ENCODE peak calls at places on chromosomes 5 and 9, in four cellular contexts. I is A549, F is testis, U is lung. H is an unnamed sample.

GRCh38 chr9:91778031-91778430 is 172.0 kb downstream of the ROR2 start:
- DNase-seq in F (no peak), I (no peak), U (no peak), H (no peak)

GRCh38 chr5:115470921-115471320 is 73.7 kb downstream of the FEM1C start:
- DNase-seq in U (no peak), F (no peak), I (no peak), H (no peak)

GRCh38 chr5:134864707-134865106 is 9.5 kb upstream of the TXNDC15 start:
- DNase-seq in I (no peak), F (no peak), U (no peak), H (no peak)

GRCh38 chr5:127442085-127442484 is 75.4 kb upstream of the PRRC1 start:
- DNase-seq in F (no peak), I (peak; percentile 13), U (no peak), H (no peak)

GRCh38 chr5:58849151-58849550 is 266.3 kb downstream of the RAB3C start:
- DNase-seq in U (no peak), F (no peak), I (no peak), H (no peak)

GRCh38 chr5:76716456-76717157 is 681 bp downstream of the F2R start:
- DNase-seq in I (peak; percentile 47), U (no peak), F (peak; percentile 61), H (no peak)

GRCh38 chr9:112971415-112971814 is 40.6 kb downstream of the ZNF883 start:
- DNase-seq in U (no peak), F (peak; percentile 34), I (peak; percentile 25), H (no peak)

GRCh38 chr9:30978000-30978399 is 1406.4 kb upstream of the ACO1 start:
- DNase-seq in U (no peak), I (no peak), F (no peak), H (no peak)

GRCh38 chr5:108801776-108802175 is 54.1 kb downstream of the FER start:
- DNase-seq in F (no peak), U (no peak), I (peak; percentile 83), H (peak; percentile 77)

GRCh38 chr5:126531543-126532120 is 63.4 kb downstream of the ALDH7A1 start:
- DNase-seq in F (peak; percentile 45), U (no peak), I (no peak), H (no peak)

GRCh38 chr5:150164640-150165039 is 1.9 kb upstream of the CDX1 start:
- DNase-seq in F (peak; percentile 75), I (no peak), U (no peak), H (no peak)

GRCh38 chr5:56852228-56853000 is 37.1 kb downstream of the MAP3K1 start:
- DNase-seq in U (no peak), I (no peak), F (no peak), H (no peak)

GRCh38 chr5:157390924-157391297 is 69.1 kb upstream of the NIPAL4 start:
- DNase-seq in F (no peak), U (no peak), I (no peak), H (no peak)

GRCh38 chr5:32710859-32711692 is at the start of gene NPR3:
- DNase-seq in F (peak; percentile 30), I (peak; percentile 68), U (no peak), H (no peak)

GRCh38 chr5:51495672-51496071 is 112.4 kb downstream of the ISL1 start:
- DNase-seq in U (no peak), I (no peak), F (no peak), H (no peak)

GRCh38 chr9:106947501-106947900 is 84.5 kb downstream of the ZNF462 start:
- DNase-seq in F (no peak), U (no peak), I (no peak), H (no peak)

GRCh38 chr9:98146101-98146991 is 27.3 kb upstream of the TRIM14 start:
- DNase-seq in U (peak; percentile 93), I (peak; percentile 68), F (no peak), H (no peak)

GRCh38 chr9:6054280-6055099 is 39.1 kb upstream of the RANBP6 start:
- DNase-seq in U (peak; percentile 55), I (peak; percentile 81), F (peak; percentile 87), H (peak; percentile 48)

GRCh38 chr5:122076669-122077450 is 1.2 kb downstream of the LOX start:
- DNase-seq in F (peak; percentile 91), I (peak; percentile 73), U (peak; percentile 80), H (no peak)

GRCh38 chr5:150263801-150264621 is 25.6 kb downstream of the CAMK2A start:
- DNase-seq in F (no peak), U (no peak), I (peak; percentile 77), H (peak; percentile 65)

GRCh38 chr9:88741335-88741734 is 206.4 kb downstream of the NXNL2 start:
- DNase-seq in F (no peak), U (no peak), I (peak; percentile 44), H (no peak)

GRCh38 chr9:125436613-125437443 is 175.2 kb downstream of the GAPVD1 start:
- DNase-seq in F (no peak), U (no peak), I (no peak), H (no peak)

GRCh38 chr5:6572086-6572824 is 60.6 kb downstream of the NSUN2 start:
- DNase-seq in U (peak; percentile 25), F (no peak), I (no peak), H (no peak)

GRCh38 chr5:14008819-14009311 is 64.4 kb upstream of the DNAH5 start:
- DNase-seq in U (peak; percentile 70), F (no peak), I (peak; percentile 82), H (peak; percentile 62)

GRCh38 chr5:128062172-128062746 is 21.3 kb upstream of the SLC12A2 start:
- DNase-seq in F (no peak), U (no peak), I (no peak), H (no peak)

GRCh38 chr9:21096172-21096900 is 18.6 kb upstream of the IFNB1 start:
- DNase-seq in F (no peak), I (no peak), U (no peak), H (peak; percentile 33)

GRCh38 chr9:34085581-34086500 is 37.2 kb upstream of the UBAP2 start:
- DNase-seq in F (peak; percentile 51), I (no peak), U (no peak), H (no peak)

GRCh38 chr9:96232539-96233241 is 69.3 kb downstream of the HSD17B3 start:
- DNase-seq in I (peak; percentile 57), U (no peak), F (peak; percentile 87), H (peak; percentile 18)

GRCh38 chr9:91119147-91119546 is 242.6 kb downstream of the AUH start:
- DNase-seq in F (no peak), U (no peak), I (no peak), H (no peak)

GRCh38 chr5:78534148-78535009 is 114.2 kb downstream of the LHFPL2 start:
- DNase-seq in F (no peak), I (no peak), U (no peak), H (no peak)

GRCh38 chr5:664343-664993 is 28.7 kb downstream of the TPPP start:
- DNase-seq in I (no peak), F (no peak), U (no peak), H (no peak)

GRCh38 chr5:6086871-6087270 is 291.5 kb downstream of the MED10 start:
- DNase-seq in I (no peak), U (no peak), F (no peak), H (no peak)

GRCh38 chr9:124469011-124469832 is 19.0 kb downstream of the ADGRD2 start:
- DNase-seq in I (no peak), U (no peak), F (no peak), H (no peak)

GRCh38 chr9:83027153-83027867 is 35.6 kb downstream of the RASEF start:
- DNase-seq in F (no peak), I (peak; percentile 83), U (no peak), H (no peak)

GRCh38 chr9:87212563-87213154 is 265.4 kb upstream of the GAS1 start:
- DNase-seq in U (no peak), F (no peak), I (no peak), H (no peak)

GRCh38 chr9:126295936-126296600 is 30.6 kb upstream of the MVB12B start:
- DNase-seq in F (peak; percentile 12), U (no peak), I (no peak), H (no peak)

GRCh38 chr9:122103985-122104384 is 10.9 kb upstream of the TTLL11 start:
- DNase-seq in F (no peak), U (no peak), I (no peak), H (no peak)
- H3K27ac ChIP-seq in F (no peak overlapping the region), U (no peak overlapping the region), I (no peak overlapping the region), H (no peak overlapping the region)

DNA sequence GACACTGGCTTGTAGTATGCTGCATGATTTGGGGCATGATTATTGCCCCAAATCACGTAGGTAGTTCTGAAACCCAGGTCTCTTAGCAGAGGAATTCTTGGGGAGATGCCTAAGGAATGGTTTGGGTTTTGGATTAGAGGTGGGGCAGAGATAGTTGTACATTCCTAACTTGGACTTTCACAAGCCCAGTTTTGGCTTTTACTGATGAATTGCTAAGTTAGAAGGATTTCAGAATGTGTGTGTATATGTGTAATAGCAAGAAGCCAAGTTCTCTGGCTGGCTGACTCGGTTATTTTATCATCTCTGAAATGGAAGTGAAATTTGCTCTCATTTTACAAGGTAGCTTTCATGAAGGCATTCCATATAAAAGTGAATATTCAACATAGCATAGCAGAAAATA is 23.8 kb upstream of the ZNF131 start:
- DNase-seq in I (no peak), F (no peak), U (no peak), H (no peak)
- TF ChIP-seq CTCF in I (no peak), F (no peak), U (no peak), H (no peak)

GRCh38 chr5:129096382-129096991 is 1.9 kb downstream of the ISOC1 start:
- DNase-seq in U (no peak), F (no peak), I (peak; percentile 9), H (no peak)

GRCh38 chr5:129097498-129098296 is 3.1 kb downstream of the ISOC1 start:
- DNase-seq in F (no peak), I (no peak), U (no peak), H (no peak)

GRCh38 chr5:129098488-129099183 is 4.1 kb downstream of the ISOC1 start:
- DNase-seq in U (no peak), I (no peak), F (no peak), H (no peak)

GRCh38 chr5:129101794-129102193 is 7.2 kb downstream of the ISOC1 start:
- DNase-seq in F (no peak), U (no peak), I (no peak), H (no peak)

GRCh38 chr5:129099184-129099570 is 4.6 kb downstream of the ISOC1 start:
- DNase-seq in F (no peak), U (no peak), I (no peak), H (no peak)
- H3K4me3 ChIP-seq in F (no peak overlapping the region), U (no peak overlapping the region), I (no peak overlapping the region), H (no peak overlapping the region)

GRCh38 chr9:131153585-131153984 is 28.2 kb downstream of the NUP214 start:
- DNase-seq in F (no peak), I (no peak), U (no peak), H (no peak)

GRCh38 chr9:131146186-131146585 is 20.8 kb downstream of the NUP214 start:
- DNase-seq in F (no peak), U (no peak), I (no peak), H (no peak)

GRCh38 chr9:131148966-131149677 is 23.7 kb downstream of the NUP214 start:
- DNase-seq in U (no peak), F (no peak), I (no peak), H (no peak)

GRCh38 chr9:131145245-131145644 is 19.9 kb downstream of the NUP214 start:
- DNase-seq in I (no peak), U (no peak), F (no peak), H (no peak)

GRCh38 chr9:131149678-131150033 is 24.3 kb downstream of the NUP214 start:
- DNase-seq in F (no peak), I (no peak), U (no peak), H (no peak)
- H3K27ac ChIP-seq in F (no peak overlapping the region), I (no peak overlapping the region), U (no peak overlapping the region), H (no peak overlapping the region)

H was measured in AG04450.